ENCODE peak calls at places on chromosomes 2 and 18, in seven cellular contexts. One of them, this sample, is unnamed.

GRCh38 chr2:203045867-203046266 is 31.2 kb downstream of the NBEAL1 start:
- DNase-seq in IMR-90: no peak
- DNase-seq in neuronal stem cell: no peak
- DNase-seq in mesenchymal stem cell: no peak
- DNase-seq in trophoblast cell: no peak
- DNase-seq in H1: no peak
- DNase-seq in mesendoderm: no peak
- DNase-seq in this sample: no peak

GRCh38 chr2:118937817-118938216 is 4.2 kb upstream of the MARCO start:
- DNase-seq in neuronal stem cell: no peak
- DNase-seq in mesenchymal stem cell: no peak
- DNase-seq in IMR-90: no peak
- DNase-seq in trophoblast cell: no peak
- DNase-seq in mesendoderm: no peak
- DNase-seq in H1: no peak
- DNase-seq in this sample: no peak

GRCh38 chr2:135149251-135149650 is 97.2 kb downstream of the RAB3GAP1 start:
- DNase-seq in IMR-90: peak; percentile 69
- DNase-seq in mesendoderm: no peak
- DNase-seq in neuronal stem cell: no peak
- DNase-seq in trophoblast cell: peak; percentile 72
- DNase-seq in mesenchymal stem cell: peak; percentile 28
- DNase-seq in H1: no peak
- DNase-seq in this sample: no peak

GRCh38 chr2:171778515-171778914 is 91.2 kb downstream of the DYNC1I2 start:
- DNase-seq in mesenchymal stem cell: no peak
- DNase-seq in IMR-90: no peak
- DNase-seq in trophoblast cell: no peak
- DNase-seq in H1: no peak
- DNase-seq in mesendoderm: no peak
- DNase-seq in neuronal stem cell: no peak
- DNase-seq in this sample: no peak

GRCh38 chr2:190765386-190766173 is 115.0 kb upstream of the GLS start:
- DNase-seq in mesenchymal stem cell: peak; percentile 81
- DNase-seq in trophoblast cell: no peak
- DNase-seq in neuronal stem cell: no peak
- DNase-seq in IMR-90: peak; percentile 89
- DNase-seq in mesendoderm: no peak
- DNase-seq in H1: no peak
- DNase-seq in this sample: no peak

GRCh38 chr18:68944826-68945225 is 146.9 kb downstream of the CCDC102B start:
- DNase-seq in IMR-90: no peak
- DNase-seq in mesenchymal stem cell: no peak
- DNase-seq in trophoblast cell: no peak
- DNase-seq in H1: no peak
- DNase-seq in mesendoderm: peak; percentile 89
- DNase-seq in neuronal stem cell: no peak
- DNase-seq in this sample: no peak

GRCh38 chr18:48896875-48897511 is 53.8 kb downstream of the SMAD7 start:
- DNase-seq in neuronal stem cell: no peak
- DNase-seq in IMR-90: peak; percentile 17
- DNase-seq in trophoblast cell: peak; percentile 40
- DNase-seq in H1: no peak
- DNase-seq in mesenchymal stem cell: peak; percentile 43
- DNase-seq in mesendoderm: peak; percentile 83
- DNase-seq in this sample: peak; percentile 86

GRCh38 chr2:112486895-112487294 is 4.9 kb downstream of the TTL start:
- DNase-seq in mesendoderm: no peak
- DNase-seq in H1: no peak
- DNase-seq in neuronal stem cell: no peak
- DNase-seq in mesenchymal stem cell: no peak
- DNase-seq in IMR-90: no peak
- DNase-seq in trophoblast cell: no peak
- DNase-seq in this sample: no peak

GRCh38 chr18:6557470-6558245 is 142.9 kb upstream of the L3MBTL4 start:
- DNase-seq in mesendoderm: no peak
- DNase-seq in H1: no peak
- DNase-seq in trophoblast cell: no peak
- DNase-seq in neuronal stem cell: no peak
- DNase-seq in mesenchymal stem cell: no peak
- DNase-seq in IMR-90: no peak
- DNase-seq in this sample: peak; percentile 75

GRCh38 chr2:38889045-38889444 is 630 bp upstream of the ARHGEF33 start:
- DNase-seq in H1: no peak
- DNase-seq in mesendoderm: no peak
- DNase-seq in neuronal stem cell: no peak
- DNase-seq in mesenchymal stem cell: no peak
- DNase-seq in trophoblast cell: no peak
- DNase-seq in IMR-90: no peak
- DNase-seq in this sample: no peak

GRCh38 chr2:229445013-229445412 is 173.9 kb upstream of the PID1 start:
- DNase-seq in mesenchymal stem cell: peak; percentile 89
- DNase-seq in neuronal stem cell: no peak
- DNase-seq in H1: peak; percentile 13
- DNase-seq in IMR-90: peak; percentile 92
- DNase-seq in mesendoderm: peak; percentile 41
- DNase-seq in trophoblast cell: peak; percentile 79
- DNase-seq in this sample: no peak

GRCh38 chr2:235769046-235769445 is 275.2 kb downstream of the AGAP1 start:
- DNase-seq in trophoblast cell: no peak
- DNase-seq in mesendoderm: no peak
- DNase-seq in IMR-90: no peak
- DNase-seq in H1: no peak
- DNase-seq in mesenchymal stem cell: no peak
- DNase-seq in neuronal stem cell: no peak
- DNase-seq in this sample: no peak

GRCh38 chr2:65565681-65566080 is 133.3 kb upstream of the SPRED2 start:
- DNase-seq in IMR-90: no peak
- DNase-seq in neuronal stem cell: no peak
- DNase-seq in H1: no peak
- DNase-seq in mesenchymal stem cell: no peak
- DNase-seq in mesendoderm: no peak
- DNase-seq in trophoblast cell: no peak
- DNase-seq in this sample: no peak

GRCh38 chr2:65566617-65567016 is 134.2 kb upstream of the SPRED2 start:
- DNase-seq in H1: no peak
- DNase-seq in IMR-90: no peak
- DNase-seq in mesendoderm: peak; percentile 74
- DNase-seq in neuronal stem cell: no peak
- DNase-seq in mesenchymal stem cell: no peak
- DNase-seq in trophoblast cell: no peak
- DNase-seq in this sample: no peak

GRCh38 chr2:65564299-65564698 is 131.9 kb upstream of the SPRED2 start:
- DNase-seq in mesenchymal stem cell: no peak
- DNase-seq in H1: no peak
- DNase-seq in mesendoderm: no peak
- DNase-seq in IMR-90: no peak
- DNase-seq in trophoblast cell: no peak
- DNase-seq in neuronal stem cell: no peak
- DNase-seq in this sample: no peak

GRCh38 chr2:65558748-65559147 is 126.3 kb upstream of the SPRED2 start:
- DNase-seq in IMR-90: no peak
- DNase-seq in H1: no peak
- DNase-seq in neuronal stem cell: no peak
- DNase-seq in mesendoderm: peak; percentile 61
- DNase-seq in trophoblast cell: peak; percentile 15
- DNase-seq in mesenchymal stem cell: no peak
- DNase-seq in this sample: peak; percentile 62

DNA sequence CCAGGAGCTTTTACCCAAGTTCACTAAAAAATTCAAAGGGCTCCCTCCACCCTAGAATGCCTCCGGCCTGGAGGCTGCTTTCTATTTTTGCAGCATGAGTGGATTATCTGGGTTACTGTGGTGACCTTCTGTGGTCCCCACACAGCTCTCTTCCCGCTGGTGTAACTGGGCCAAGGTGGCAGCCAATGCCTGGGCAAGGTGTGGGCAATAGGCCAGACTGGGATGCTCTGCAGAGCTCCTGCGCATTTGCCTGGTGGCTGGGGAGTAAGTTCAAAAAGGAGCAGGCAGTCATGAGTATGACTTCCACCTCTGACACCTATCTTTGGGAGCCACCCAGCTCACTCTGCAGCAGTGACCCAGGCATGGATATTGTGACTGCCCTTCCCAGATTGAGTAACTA is 130.5 kb upstream of the SPRED2 start:
- DNase-seq in mesendoderm: no peak
- DNase-seq in IMR-90: no peak
- DNase-seq in trophoblast cell: no peak
- DNase-seq in mesenchymal stem cell: no peak
- DNase-seq in H1: no peak
- DNase-seq in neuronal stem cell: no peak
- DNase-seq in this sample: no peak
- H3K23ac ChIP-seq in mesendoderm: no peak overlapping the region
- H3K23ac ChIP-seq in IMR-90: no peak overlapping the region
- H3K23ac ChIP-seq in trophoblast cell: no peak overlapping the region
- H3K23ac ChIP-seq in mesenchymal stem cell: no peak overlapping the region
- H3K23ac ChIP-seq in H1: no peak overlapping the region
- H3K23ac ChIP-seq in neuronal stem cell: no peak overlapping the region
- H3K23ac ChIP-seq in this sample: no peak overlapping the region

DNA sequence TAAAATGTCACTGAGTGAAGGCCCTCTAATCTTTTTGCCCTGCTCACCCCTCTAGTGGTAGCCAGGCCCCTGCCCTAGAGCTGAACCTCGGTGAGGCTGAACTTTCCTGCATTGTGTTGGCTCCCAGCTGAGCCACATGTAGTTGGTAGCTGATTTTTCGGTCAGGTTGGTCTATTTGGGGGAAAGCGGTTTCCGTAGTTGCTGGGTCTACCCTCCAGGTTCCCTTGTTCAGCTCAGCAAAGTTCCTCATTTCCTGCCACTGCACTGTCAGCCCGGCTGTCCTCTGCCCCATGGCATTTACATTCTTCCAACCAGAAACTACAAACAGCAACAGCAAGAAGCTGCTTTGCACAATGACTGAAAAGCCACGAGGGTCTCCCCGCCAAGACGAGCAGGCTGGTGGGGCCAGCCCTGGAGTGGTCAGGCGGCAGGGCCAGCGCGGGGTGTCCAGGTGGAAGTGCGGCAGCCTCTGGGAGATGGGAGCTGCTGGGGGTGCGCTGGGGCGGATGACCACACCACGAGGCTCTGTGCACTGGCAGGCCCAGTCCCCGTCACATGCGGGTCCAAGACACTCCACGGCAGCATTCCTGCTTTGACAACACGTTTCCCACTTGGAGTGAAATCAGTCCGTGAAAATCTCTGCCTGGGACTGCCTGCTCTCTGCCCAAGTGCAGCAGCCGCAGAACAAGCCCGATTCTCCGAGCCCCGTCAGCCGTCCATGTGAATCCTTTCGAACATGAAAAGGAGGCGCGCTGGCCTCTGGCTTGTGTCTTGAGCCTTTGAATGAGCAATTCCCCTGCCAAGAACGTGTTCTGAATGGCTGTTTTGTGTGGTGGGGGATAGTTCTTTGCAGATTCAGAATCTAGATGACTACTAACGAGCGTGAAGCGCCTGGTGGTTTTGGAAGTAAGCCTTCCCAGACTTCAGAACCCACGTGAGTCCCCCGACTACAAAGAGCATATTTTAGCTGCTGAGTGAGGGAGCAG is 159.4 kb downstream of the ASB1 start:
- DNase-seq in neuronal stem cell: no peak
- DNase-seq in mesenchymal stem cell: no peak
- DNase-seq in H1: no peak
- DNase-seq in mesendoderm: no peak
- DNase-seq in IMR-90: no peak
- DNase-seq in trophoblast cell: no peak
- DNase-seq in this sample: peak; percentile 22
- H2AK5ac ChIP-seq in neuronal stem cell: no peak overlapping the region
- H2AK5ac ChIP-seq in mesenchymal stem cell: no peak overlapping the region
- H2AK5ac ChIP-seq in H1: no peak overlapping the region
- H2AK5ac ChIP-seq in mesendoderm: no peak overlapping the region
- H2AK5ac ChIP-seq in IMR-90: no peak overlapping the region
- H2AK5ac ChIP-seq in trophoblast cell: no peak overlapping the region
- H2AK5ac ChIP-seq in this sample: no peak overlapping the region

GRCh38 chr18:79766308-79766707 is 31.4 kb upstream of the KCNG2 start:
- DNase-seq in H1: no peak
- DNase-seq in IMR-90: no peak
- DNase-seq in mesenchymal stem cell: no peak
- DNase-seq in neuronal stem cell: no peak
- DNase-seq in mesendoderm: no peak
- DNase-seq in trophoblast cell: no peak
- DNase-seq in this sample: no peak
- H3K23ac ChIP-seq in H1: no peak overlapping the region
- H3K23ac ChIP-seq in IMR-90: no peak overlapping the region
- H3K23ac ChIP-seq in mesenchymal stem cell: no peak overlapping the region
- H3K23ac ChIP-seq in neuronal stem cell: no peak overlapping the region
- H3K23ac ChIP-seq in mesendoderm: no peak overlapping the region
- H3K23ac ChIP-seq in trophoblast cell: no peak overlapping the region
- H3K23ac ChIP-seq in this sample: no peak overlapping the region

GRCh38 chr2:164275659-164276058 is 345.6 kb downstream of the GRB14 start:
- DNase-seq in IMR-90: no peak
- DNase-seq in mesenchymal stem cell: no peak
- DNase-seq in trophoblast cell: no peak
- DNase-seq in H1: no peak
- DNase-seq in mesendoderm: no peak
- DNase-seq in neuronal stem cell: no peak
- DNase-seq in this sample: no peak
- H2AK5ac ChIP-seq in IMR-90: no peak overlapping the region
- H2AK5ac ChIP-seq in mesenchymal stem cell: no peak overlapping the region
- H2AK5ac ChIP-seq in trophoblast cell: no peak overlapping the region
- H2AK5ac ChIP-seq in H1: no peak overlapping the region
- H2AK5ac ChIP-seq in mesendoderm: no peak overlapping the region
- H2AK5ac ChIP-seq in neuronal stem cell: no peak overlapping the region
- H2AK5ac ChIP-seq in this sample: no peak overlapping the region

GRCh38 chr2:62808554-62808953 is 103.0 kb downstream of the EHBP1 start:
- DNase-seq in neuronal stem cell: no peak
- DNase-seq in H1: no peak
- DNase-seq in mesendoderm: no peak
- DNase-seq in trophoblast cell: no peak
- DNase-seq in mesenchymal stem cell: no peak
- DNase-seq in IMR-90: no peak
- DNase-seq in this sample: no peak
- H3K23ac ChIP-seq in neuronal stem cell: no peak overlapping the region
- H3K23ac ChIP-seq in H1: no peak overlapping the region
- H3K23ac ChIP-seq in mesendoderm: no peak overlapping the region
- H3K23ac ChIP-seq in trophoblast cell: no peak overlapping the region
- H3K23ac ChIP-seq in mesenchymal stem cell: no peak overlapping the region
- H3K23ac ChIP-seq in IMR-90: no peak overlapping the region
- H3K23ac ChIP-seq in this sample: no peak overlapping the region

This sample was measured in H9.